ENCODE peak calls at places on chromosomes 6 and 20, in five cellular contexts. B is COR-L47; T is stimulated activated CD4-positive, alpha-beta T cell treated with anti-CD3 and anti-CD28 coated beads, Interleukin-15, amount 100 ng/mL, for 1 hour; C is activated T-cell treated with anti-CD3 and anti-CD28 coated beads, Interleukin-2, amount 50 U/mL, for 72 hours; V is HFF-Myc. A is an unnamed sample.
A peak's percentile ranks its signal among the peaks of the same experiment; 100 is the strongest.

GRCh38 chr6:166258854-166259276 is 49.3 kb downstream of the PRR18 start:
- DNase-seq in B (no peak), T (no peak), C (peak; percentile 57), V (no peak), A (no peak)

GRCh38 chr6:12751694-12752304 is 35.2 kb downstream of the PHACTR1 start:
- DNase-seq in B (no peak), T (no peak), C (peak; percentile 37), V (peak; percentile 29), A (no peak)

GRCh38 chr6:137850816-137851602 is 16.1 kb upstream of the TNFAIP3 start:
- DNase-seq in B (no peak), T (no peak), C (peak; percentile 39), V (no peak), A (no peak)

GRCh38 chr20:33578510-33578909 is 83.6 kb upstream of the C20orf144 start:
- DNase-seq in B (no peak), T (no peak), C (no peak), V (peak; percentile 95), A (peak; percentile 19)

GRCh38 chr6:104689551-104690205 is 170.0 kb downstream of the HACE1 start:
- DNase-seq in B (no peak), T (no peak), C (no peak), V (no peak), A (no peak)

GRCh38 chr6:111030008-111031006 is 48.5 kb downstream of the RPF2 start:
- DNase-seq in B (no peak), T (no peak), C (no peak), V (no peak), A (peak; percentile 1)

GRCh38 chr6:30656513-30656912 is 9.6 kb downstream of the C6orf136 start:
- DNase-seq in B (no peak), T (no peak), C (no peak), V (no peak), A (no peak)

GRCh38 chr20:39773380-39774000 is 811.3 kb downstream of the DHX35 start:
- DNase-seq in B (no peak), T (no peak), C (no peak), V (no peak), A (no peak)

GRCh38 chr6:28323813-28324424 is 12.0 kb downstream of the ZSCAN31 start:
- DNase-seq in B (no peak), T (no peak), C (no peak), V (no peak), A (no peak)

GRCh38 chr6:11427827-11428245 is 109.7 kb upstream of the TMEM170B start:
- DNase-seq in B (no peak), T (no peak), C (no peak), V (no peak), A (no peak)

GRCh38 chr6:113077794-113078193 is 730.7 kb downstream of the RFPL4B start:
- DNase-seq in B (no peak), T (no peak), C (no peak), V (no peak), A (no peak)

GRCh38 chr20:4607287-4607713 is 114.4 kb upstream of the PRND start:
- DNase-seq in B (peak; percentile 19), T (peak; percentile 11), C (peak; percentile 65), V (no peak), A (peak; percentile 62)

GRCh38 chr6:84547341-84547794 is 217.0 kb downstream of the TBX18 start:
- DNase-seq in B (no peak), T (no peak), C (no peak), V (no peak), A (no peak)

GRCh38 chr6:145507251-145507650 is 228.1 kb downstream of the EPM2A start:
- DNase-seq in B (no peak), T (no peak), C (no peak), V (no peak), A (no peak)

GRCh38 chr20:10603971-10604864 is 69.6 kb downstream of the JAG1 start:
- DNase-seq in B (no peak), T (no peak), C (no peak), V (no peak), A (no peak)

GRCh38 chr6:144856622-144857021 is 571.5 kb downstream of the UTRN start:
- DNase-seq in B (no peak), T (no peak), C (no peak), V (no peak), A (no peak)

GRCh38 chr6:17305219-17306001 is 24.2 kb downstream of the RBM24 start:
- DNase-seq in B (no peak), T (no peak), C (no peak), V (no peak), A (no peak)

GRCh38 chr6:4351857-4352669 is 216.7 kb upstream of the ECI2 start:
- DNase-seq in B (no peak), T (no peak), C (no peak), V (no peak), A (no peak)

GRCh38 chr6:160974304-160974771 is 17.2 kb upstream of the MAP3K4 start:
- DNase-seq in B (no peak), T (no peak), C (no peak), V (peak; percentile 99), A (no peak)

GRCh38 chr6:89689732-89690131 is 51.2 kb upstream of the LYRM2 start:
- DNase-seq in B (peak; percentile 26), T (no peak), C (no peak), V (no peak), A (no peak)

GRCh38 chr6:452301-453067 is 60.9 kb downstream of the IRF4 start:
- DNase-seq in B (peak; percentile 87), T (no peak), C (no peak), V (no peak), A (peak; percentile 32)

GRCh38 chr20:45873409-45874116 is 7.5 kb upstream of the ZSWIM1 start:
- DNase-seq in B (no peak), T (no peak), C (no peak), V (no peak), A (no peak)

GRCh38 chr6:12295558-12296254 is 5.5 kb downstream of the EDN1 start:
- DNase-seq in B (no peak), T (no peak), C (no peak), V (no peak), A (no peak)

GRCh38 chr6:51045548-51045947 is 226.9 kb downstream of the TFAP2B start:
- DNase-seq in B (no peak), T (no peak), C (no peak), V (no peak), A (no peak)

GRCh38 chr20:52312131-52312729 is 120.7 kb upstream of the ZFP64 start:
- DNase-seq in B (peak; percentile 46), T (peak; percentile 8), C (peak; percentile 61), V (peak; percentile 48), A (peak; percentile 61)

GRCh38 chr20:2519115-2519815 is 10.6 kb upstream of the ZNF343 start:
- DNase-seq in B (no peak), T (no peak), C (no peak), V (no peak), A (no peak)

GRCh38 chr6:157188213-157188612 is 135.1 kb downstream of the TMEM242 start:
- DNase-seq in B (no peak), T (no peak), C (no peak), V (no peak), A (no peak)

GRCh38 chr6:119347466-119348307 is 1.9 kb downstream of the MAN1A1 start:
- DNase-seq in B (no peak), T (no peak), C (peak; percentile 48), V (no peak), A (peak; percentile 3)

GRCh38 chr6:142440603-142441293 is 138.9 kb downstream of the ADGRG6 start:
- DNase-seq in B (no peak), T (no peak), C (no peak), V (no peak), A (no peak)

GRCh38 chr6:160420969-160421556 is 72.9 kb downstream of the SLC22A3 start:
- DNase-seq in B (no peak), T (no peak), C (no peak), V (no peak), A (no peak)

GRCh38 chr6:98894810-98895209 is 52.9 kb downstream of the FBXL4 start:
- DNase-seq in B (no peak), T (no peak), C (no peak), V (no peak), A (no peak)